ENCODE peak calls at places on chromosomes 3 and 15, in eight cellular contexts. E is upper lobe of left lung, S is endodermal cell, C is GM12878, Z is RWPE1, H is A549, X is heart right ventricle, L is MM.1S. N is an unnamed sample.

GRCh38 chr3:190699784-190700183 is 162.7 kb downstream of the GMNC start:
- DNase-seq in L (no peak), H (no peak), X (no peak), E (no peak), Z (no peak), C (no peak), S (no peak), N (no peak)

GRCh38 chr15:48647963-48648362 is 2.5 kb upstream of the FBN1 start:
- DNase-seq in E (no peak), S (peak; percentile 67), H (peak; percentile 30), L (no peak), X (no peak), C (no peak), Z (no peak), N (no peak)

GRCh38 chr3:188742755-188743549 is 428.8 kb upstream of the TPRG1 start:
- DNase-seq in Z (no peak), E (no peak), H (no peak), S (no peak), X (no peak), L (no peak), C (no peak), N (no peak)

GRCh38 chr3:53141468-53141840 is 11.2 kb upstream of the RFT1 start:
- DNase-seq in Z (no peak), E (no peak), C (no peak), H (no peak), S (no peak), L (no peak), X (no peak), N (no peak)

GRCh38 chr3:49756036-49756435 is 30.3 kb downstream of the IP6K1 start:
- DNase-seq in S (no peak), H (no peak), C (no peak), X (no peak), L (no peak), E (no peak), Z (no peak), N (no peak)

GRCh38 chr3:143078883-143079282 is 40.7 kb upstream of the CHST2 start:
- DNase-seq in X (no peak), C (no peak), E (no peak), L (no peak), Z (peak; percentile 42), S (no peak), H (peak; percentile 12), N (no peak)

GRCh38 chr15:100206643-100207042 is 135.1 kb downstream of the ADAMTS17 start:
- DNase-seq in Z (no peak), S (no peak), L (no peak), C (no peak), X (no peak), E (no peak), H (no peak), N (no peak)

GRCh38 chr3:120743556-120744195 is 1.1 kb downstream of the GTF2E1 start:
- DNase-seq in S (no peak), X (no peak), C (no peak), H (no peak), L (no peak), E (no peak), Z (no peak), N (no peak)

GRCh38 chr15:27933562-27933961 is 165.6 kb downstream of the OCA2 start:
- DNase-seq in X (no peak), E (no peak), L (no peak), C (no peak), H (no peak), Z (no peak), S (no peak), N (no peak)

GRCh38 chr3:182925944-182926337 is 54.4 kb downstream of the DCUN1D1 start:
- DNase-seq in Z (no peak), S (no peak), E (no peak), L (no peak), H (no peak), C (no peak), X (no peak), N (no peak)

GRCh38 chr3:135239485-135239884 is 444.4 kb downstream of the EPHB1 start:
- DNase-seq in H (no peak), X (no peak), Z (no peak), C (no peak), E (no peak), L (no peak), S (peak; percentile 37), N (no peak)

GRCh38 chr3:177875786-177876476 is 660.3 kb upstream of the KCNMB2 start:
- DNase-seq in Z (no peak), S (no peak), H (no peak), C (no peak), E (no peak), L (no peak), X (no peak), N (no peak)

GRCh38 chr3:93969443-93969842 is 4.3 kb downstream of the PROS1 start:
- DNase-seq in E (no peak), C (no peak), X (no peak), L (no peak), S (no peak), H (peak; percentile 16), Z (peak; percentile 39), N (no peak)

GRCh38 chr3:49413338-49413734 is 1.1 kb downstream of the TCTA start:
- DNase-seq in C (no peak), H (no peak), Z (no peak), E (no peak), X (no peak), L (no peak), S (no peak), N (no peak)

GRCh38 chr3:172974969-172975368 is 166.1 kb downstream of the SPATA16 start:
- DNase-seq in L (no peak), S (no peak), Z (no peak), C (no peak), H (no peak), E (no peak), X (no peak), N (no peak)

GRCh38 chr15:93166675-93167074 is 77.7 kb upstream of the RGMA start:
- DNase-seq in C (no peak), X (no peak), Z (no peak), E (no peak), L (no peak), H (no peak), S (no peak), N (no peak)

GRCh38 chr3:160671231-160671630 is 5.7 kb upstream of the ARL14 start:
- DNase-seq in Z (no peak), H (no peak), X (no peak), E (no peak), L (peak; percentile 88), C (peak; percentile 59), S (no peak), N (no peak)
- TF ChIP-seq CTCF in Z (no peak), H (no peak), X (no peak), E (no peak), L (peak; percentile 34), C (peak; percentile 12), S (no peak), N (no peak)

GRCh38 chr3:64262574-64263114 is 37.4 kb upstream of the PRICKLE2 start:
- DNase-seq in S (no peak), C (no peak), Z (no peak), L (no peak), E (no peak), H (no peak), X (no peak), N (no peak)
- H3K27ac ChIP-seq in S (no peak overlapping the region), C (no peak overlapping the region), Z (no peak overlapping the region), L (no peak overlapping the region), E (no peak overlapping the region), H (no peak overlapping the region), X (no peak overlapping the region), N (peak overlapping the region; percentile 94)

GRCh38 chr3:6994081-6994668 is 133.3 kb downstream of the GRM7 start:
- DNase-seq in E (no peak), S (no peak), C (no peak), L (no peak), Z (no peak), H (peak; percentile 3), X (no peak), N (no peak)
- TF ChIP-seq CTCF in E (no peak), S (peak; percentile 70), C (no peak), L (no peak), Z (no peak), H (no peak), X (no peak), N (no peak)

GRCh38 chr3:128487538-128487812 is 5.5 kb downstream of the GATA2 start:
- DNase-seq in X (no peak), C (no peak), Z (no peak), L (no peak), H (no peak), E (no peak), S (no peak), N (no peak)

GRCh38 chr3:128486157-128486691 is 6.8 kb downstream of the GATA2 start:
- DNase-seq in C (no peak), S (no peak), H (no peak), L (no peak), Z (no peak), X (no peak), E (no peak), N (no peak)

GRCh38 chr3:128487813-128488635 is 5.0 kb downstream of the GATA2 start:
- DNase-seq in C (no peak), L (peak; percentile 53), S (peak; percentile 96), E (peak; percentile 94), X (peak; percentile 90), Z (peak; percentile 93), H (peak; percentile 83), N (peak; percentile 97)

GRCh38 chr3:128485283-128486156 is 7.5 kb downstream of the GATA2 start:
- DNase-seq in H (no peak), Z (no peak), S (no peak), L (no peak), C (no peak), E (peak; percentile 66), X (no peak), N (no peak)

GRCh38 chr3:128486692-128487537 is 6.1 kb downstream of the GATA2 start:
- DNase-seq in E (peak; percentile 89), H (peak; percentile 22), X (no peak), S (peak; percentile 83), L (no peak), Z (no peak), C (no peak), N (peak; percentile 44)
- H3K27ac ChIP-seq in E (peak overlapping the region; percentile 90), H (peak overlapping the region; percentile 66), X (peak overlapping the region; percentile 92), S (no peak overlapping the region), L (no peak overlapping the region), Z (peak overlapping the region; percentile 62), C (no peak overlapping the region), N (peak overlapping the region; percentile 99)

GRCh38 chr15:26628879-26629529 is 143.9 kb downstream of the GABRB3 start:
- DNase-seq in H (peak; percentile 97), S (peak; percentile 88), E (peak; percentile 95), Z (no peak), C (no peak), X (peak; percentile 64), L (no peak), N (peak; percentile 22)
- TF ChIP-seq CTCF in H (peak; percentile 6), S (no peak), E (no peak), Z (no peak), C (no peak), X (no peak), L (no peak), N (no peak)

GRCh38 chr3:32963871-32964270 is 12.4 kb downstream of the CCR4 start:
- DNase-seq in S (no peak), L (no peak), H (no peak), E (no peak), C (no peak), Z (peak; percentile 10), X (no peak), N (no peak)
- H3K27ac ChIP-seq in S (no peak overlapping the region), L (no peak overlapping the region), H (no peak overlapping the region), E (no peak overlapping the region), C (no peak overlapping the region), Z (no peak overlapping the region), X (no peak overlapping the region), N (no peak overlapping the region)

N was measured in uterus.